ENCODE peak calls at places on chromosomes 1 and 21, in four cellular contexts. Q is A549, C is K562, M is GM12878. Z is an unnamed sample.

GRCh38 chr1:185401019-185401418 is 84.0 kb upstream of the IVNS1ABP start:
- DNase-seq in M (no peak), C (no peak), Q (no peak), Z (no peak)

GRCh38 chr1:241627453-241628329 is 12.5 kb downstream of the CHML start:
- DNase-seq in M (peak), Q (peak), C (peak), Z (peak)

GRCh38 chr21:40245021-40245420 is 377.8 kb downstream of the PCP4 start:
- DNase-seq in Q (no peak), M (no peak), C (no peak), Z (no peak)

GRCh38 chr1:11176081-11176706 is 13.0 kb upstream of the ANGPTL7 start:
- DNase-seq in M (no peak), C (no peak), Q (no peak), Z (no peak)

GRCh38 chr1:219812491-219813221 is 115.7 kb downstream of the SLC30A10 start:
- DNase-seq in M (no peak), Q (peak), C (peak), Z (peak)

GRCh38 chr1:202155478-202156021 is 4.9 kb downstream of the PTPN7 start:
- DNase-seq in Q (no peak), M (no peak), C (no peak), Z (no peak)

GRCh38 chr1:201229095-201229494 is 38.5 kb downstream of the IGFN1 start:
- DNase-seq in M (no peak), C (no peak), Q (no peak), Z (no peak)

GRCh38 chr1:33633019-33633801 is 160.8 kb downstream of the ZSCAN20 start:
- DNase-seq in C (peak), M (peak), Q (peak), Z (peak)

GRCh38 chr1:53737648-53738204 is 1.2 kb downstream of the GLIS1 start:
- DNase-seq in C (no peak), M (no peak), Q (no peak), Z (no peak)

GRCh38 chr1:24077278-24077978 is 34.5 kb downstream of the MYOM3 start:
- DNase-seq in Q (no peak), M (no peak), C (no peak), Z (no peak)

GRCh38 chr21:40516336-40516735 is 330.6 kb downstream of the DSCAM start:
- DNase-seq in Q (no peak), C (no peak), M (no peak), Z (no peak)

GRCh38 chr21:16258834-16259611 is 529.2 kb downstream of the USP25 start:
- DNase-seq in C (no peak), M (no peak), Q (no peak), Z (no peak)

GRCh38 chr21:32412162-32412997 is at the start of gene EVA1C:
- DNase-seq in Q (peak), M (no peak), C (no peak), Z (no peak)

GRCh38 chr1:156813750-156814570 is 2.7 kb downstream of the SH2D2A start:
- DNase-seq in Q (peak), C (peak), M (no peak), Z (peak)

DNA sequence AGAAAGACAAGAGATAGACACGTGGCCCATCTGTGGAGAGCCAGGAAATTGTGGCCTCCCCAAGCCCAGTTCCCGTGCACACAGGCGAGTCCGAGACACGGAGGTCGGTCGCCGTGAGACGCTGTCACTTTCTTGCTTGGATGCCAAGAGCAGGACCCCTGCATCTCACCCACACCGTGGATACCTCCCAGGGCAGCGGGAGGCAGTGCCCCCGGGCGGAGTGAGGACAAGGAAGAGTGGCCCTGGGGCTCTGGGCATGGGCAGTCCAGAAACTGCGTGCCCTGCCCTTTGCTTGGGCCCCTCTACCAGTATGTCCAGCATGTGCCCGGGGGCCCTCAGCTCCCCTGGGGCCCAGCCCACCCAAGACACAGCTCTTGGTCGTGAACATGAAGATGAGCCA is 24.7 kb upstream of the ARHGEF16 start:
- DNase-seq in Q (no peak), C (no peak), M (no peak), Z (no peak)
- TF ChIP-seq JUNB in Q (no peak), C (no peak), M (no peak), Z (no peak)

DNA sequence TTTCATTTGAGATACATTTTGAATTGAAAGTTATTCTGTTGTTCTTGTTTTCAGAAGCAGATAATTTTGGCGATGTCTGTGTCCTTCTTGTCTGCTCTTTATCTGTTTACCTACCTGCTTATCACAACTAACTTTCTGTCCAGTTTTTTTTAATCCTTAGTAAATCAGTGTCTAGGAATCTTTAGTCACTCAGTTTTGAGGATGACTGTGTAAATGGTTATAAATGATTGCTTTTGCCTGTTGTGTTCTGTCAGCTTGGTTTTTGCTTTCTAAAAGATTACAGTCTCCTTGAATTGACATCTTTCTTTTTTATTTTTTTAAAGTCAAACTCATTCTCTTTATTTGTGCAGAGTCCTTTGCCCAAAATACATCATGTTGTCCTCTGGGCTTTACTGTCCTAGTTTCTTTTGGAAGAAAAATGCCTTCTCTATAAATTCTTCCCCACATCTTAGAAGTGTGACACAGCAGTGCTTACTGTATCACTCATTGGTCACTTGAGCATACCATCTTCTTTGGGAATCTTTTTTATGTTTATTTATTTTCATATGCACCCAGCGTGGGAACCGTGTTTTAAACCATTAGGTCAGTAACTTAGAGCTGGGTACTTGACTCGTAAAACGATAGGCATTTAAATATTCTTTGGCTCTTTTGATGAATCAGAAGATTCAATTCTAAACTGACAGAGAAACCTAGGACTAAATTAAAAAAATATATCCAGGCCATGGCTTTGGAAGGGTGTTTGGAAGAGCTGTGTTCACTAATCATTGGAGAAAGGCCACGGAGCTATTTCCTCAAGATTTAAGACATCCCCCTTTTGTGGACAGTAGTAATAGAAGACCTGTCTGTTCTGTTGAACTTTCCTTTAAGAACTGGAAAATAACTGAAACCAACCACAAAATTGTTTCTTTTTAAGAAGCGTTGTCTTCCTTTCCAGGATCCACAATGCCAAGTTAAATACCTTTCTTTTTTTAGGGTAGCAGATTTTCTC is 20.9 kb downstream of the LAMC1 start:
- DNase-seq in Q (no peak), M (no peak), C (no peak), Z (peak)
- TF ChIP-seq BHLHE40 in Q (no peak), M (no peak), C (no peak), Z (no peak)

DNA sequence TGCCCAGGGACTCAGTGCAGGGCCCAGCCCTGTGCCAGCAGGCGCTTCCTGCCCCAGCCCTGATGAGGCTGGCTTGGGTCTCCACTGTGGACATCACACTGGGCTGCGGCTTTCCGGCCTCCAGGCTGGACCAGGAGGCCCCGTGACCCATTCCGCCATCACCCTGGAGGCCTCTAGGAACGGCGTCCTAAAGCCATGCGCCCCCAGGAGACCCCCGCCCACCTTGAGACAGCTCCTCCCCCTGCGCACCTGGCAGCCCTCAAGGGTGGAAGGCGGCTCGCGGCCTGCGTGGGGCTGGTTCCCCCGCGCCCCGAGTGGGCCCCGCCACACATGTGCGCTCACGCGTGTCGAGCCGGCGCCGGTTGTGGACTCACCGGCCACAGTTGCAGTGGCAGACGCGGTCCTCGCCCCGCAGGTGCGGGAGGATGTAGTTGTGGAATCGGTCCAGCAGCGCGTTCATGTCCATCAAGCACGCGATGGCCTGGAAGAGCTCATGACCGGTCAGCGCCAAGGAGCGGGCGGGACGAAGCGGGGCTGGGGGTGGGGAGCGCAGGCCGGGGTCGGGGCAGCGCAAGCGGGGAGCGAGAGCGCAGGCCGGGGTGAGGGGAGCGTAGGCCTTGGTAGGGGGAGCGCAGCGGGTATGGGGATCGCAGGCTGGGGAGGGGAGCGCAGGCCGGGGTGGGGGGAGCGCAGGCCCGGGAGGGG is 962 bp downstream of the TMEM240 start:
- DNase-seq in Q (no peak), M (no peak), C (no peak), Z (no peak)
- TF ChIP-seq JUNB in Q (no peak), M (no peak), C (no peak), Z (no peak)

GRCh38 chr1:12595839-12596821 is 21.9 kb downstream of the DHRS3 start:
- DNase-seq in C (no peak), M (no peak), Q (peak), Z (no peak)

GRCh38 chr1:12600335-12600734 is 17.7 kb downstream of the DHRS3 start:
- DNase-seq in C (no peak), M (no peak), Q (no peak), Z (no peak)

GRCh38 chr1:12599657-12600056 is 18.4 kb downstream of the DHRS3 start:
- DNase-seq in Q (no peak), C (no peak), M (no peak), Z (no peak)

GRCh38 chr1:12598914-12599463 is 19.0 kb downstream of the DHRS3 start:
- DNase-seq in C (no peak), Q (no peak), M (no peak), Z (no peak)

GRCh38 chr1:12597792-12598191 is 20.2 kb downstream of the DHRS3 start:
- DNase-seq in M (no peak), C (no peak), Q (no peak), Z (no peak)
- TF ChIP-seq BHLHE40 in M (no peak), C (no peak), Q (no peak), Z (no peak)

GRCh38 chr1:215521279-215521678 is 45.8 kb upstream of the KCTD3 start:
- DNase-seq in C (no peak), M (no peak), Q (no peak), Z (no peak)

GRCh38 chr1:215523128-215523861 is 43.8 kb upstream of the KCTD3 start:
- DNase-seq in M (no peak), Q (no peak), C (no peak), Z (no peak)

GRCh38 chr1:215518594-215518993 is 48.5 kb upstream of the KCTD3 start:
- DNase-seq in Q (no peak), M (no peak), C (no peak), Z (no peak)

GRCh38 chr1:215517441-215517891 is 49.6 kb upstream of the KCTD3 start:
- DNase-seq in Q (no peak), C (no peak), M (no peak), Z (no peak)
- TF ChIP-seq JUNB in Q (no peak), C (no peak), M (no peak), Z (no peak)

GRCh38 chr21:45450741-45451740 is 46.1 kb downstream of the COL18A1 start:
- DNase-seq in M (no peak), Q (no peak), C (no peak), Z (no peak)
- TF ChIP-seq BHLHE40 in M (no peak), Q (no peak), C (no peak), Z (no peak)

Z was measured in HepG2.